ENCODE peak calls at places on chromosomes 3 and 15, in five cellular contexts. One of them, this sample, is unnamed.

GRCh38 chr3:98906230-98906629 is 4.7 kb upstream of the DCBLD2 start:
- DNase-seq in neuronal stem cell: no peak
- DNase-seq in GM20000: no peak
- DNase-seq in NT2/D1: no peak
- DNase-seq in left ventricle myocardium superior: no peak
- DNase-seq in this sample: no peak

GRCh38 chr3:34200576-34200975 is 402.1 kb downstream of the PDCD6IP start:
- DNase-seq in neuronal stem cell: no peak
- DNase-seq in NT2/D1: no peak
- DNase-seq in left ventricle myocardium superior: no peak
- DNase-seq in GM20000: no peak
- DNase-seq in this sample: no peak

GRCh38 chr15:33913459-33913858 is 54.8 kb upstream of the CHRM5 start:
- DNase-seq in NT2/D1: no peak
- DNase-seq in left ventricle myocardium superior: no peak
- DNase-seq in GM20000: no peak
- DNase-seq in neuronal stem cell: no peak
- DNase-seq in this sample: no peak

GRCh38 chr3:74613060-74613459 is 1.4 kb downstream of the CNTN3 start:
- DNase-seq in neuronal stem cell: no peak
- DNase-seq in left ventricle myocardium superior: no peak
- DNase-seq in NT2/D1: no peak
- DNase-seq in GM20000: no peak
- DNase-seq in this sample: no peak

GRCh38 chr15:63663906-63664305 is 66.7 kb downstream of the FBXL22 start:
- DNase-seq in GM20000: no peak
- DNase-seq in NT2/D1: no peak
- DNase-seq in neuronal stem cell: no peak
- DNase-seq in left ventricle myocardium superior: no peak
- DNase-seq in this sample: no peak

GRCh38 chr3:78994174-78995027 is 773.4 kb downstream of the ROBO1 start:
- DNase-seq in GM20000: no peak
- DNase-seq in left ventricle myocardium superior: no peak
- DNase-seq in NT2/D1: no peak
- DNase-seq in neuronal stem cell: no peak
- DNase-seq in this sample: no peak

GRCh38 chr3:129740120-129740519 is 133.6 kb upstream of the PLXND1 start:
- DNase-seq in NT2/D1: no peak
- DNase-seq in left ventricle myocardium superior: no peak
- DNase-seq in neuronal stem cell: no peak
- DNase-seq in GM20000: no peak
- DNase-seq in this sample: no peak

GRCh38 chr3:124582621-124583437 is 147.4 kb upstream of the UMPS start:
- DNase-seq in NT2/D1: no peak
- DNase-seq in neuronal stem cell: no peak
- DNase-seq in left ventricle myocardium superior: no peak
- DNase-seq in GM20000: no peak
- DNase-seq in this sample: peak; percentile 63

GRCh38 chr15:63107895-63108546 is 13.6 kb upstream of the LACTB start:
- DNase-seq in NT2/D1: no peak
- DNase-seq in GM20000: no peak
- DNase-seq in neuronal stem cell: no peak
- DNase-seq in left ventricle myocardium superior: no peak
- DNase-seq in this sample: no peak

GRCh38 chr15:63238796-63239195 is 38.6 kb upstream of the APH1B start:
- DNase-seq in neuronal stem cell: no peak
- DNase-seq in NT2/D1: no peak
- DNase-seq in left ventricle myocardium superior: no peak
- DNase-seq in GM20000: peak; percentile 29
- DNase-seq in this sample: no peak

GRCh38 chr3:13051066-13051465 is 22.2 kb downstream of the IQSEC1 start:
- DNase-seq in neuronal stem cell: no peak
- DNase-seq in NT2/D1: peak; percentile 52
- DNase-seq in left ventricle myocardium superior: no peak
- DNase-seq in GM20000: no peak
- DNase-seq in this sample: peak; percentile 68

GRCh38 chr15:43872416-43873020 is 45.7 kb downstream of the WDR76 start:
- DNase-seq in GM20000: no peak
- DNase-seq in left ventricle myocardium superior: no peak
- DNase-seq in neuronal stem cell: peak; percentile 40
- DNase-seq in NT2/D1: peak; percentile 55
- DNase-seq in this sample: peak; percentile 51

GRCh38 chr3:117398166-117398954 is 688.8 kb downstream of the TUSC7 start:
- DNase-seq in left ventricle myocardium superior: no peak
- DNase-seq in NT2/D1: no peak
- DNase-seq in GM20000: no peak
- DNase-seq in neuronal stem cell: peak; percentile 23
- DNase-seq in this sample: no peak

GRCh38 chr15:35626531-35626930 is 80.6 kb upstream of the DPH6 start:
- DNase-seq in neuronal stem cell: no peak
- DNase-seq in NT2/D1: no peak
- DNase-seq in left ventricle myocardium superior: no peak
- DNase-seq in GM20000: no peak
- DNase-seq in this sample: no peak

GRCh38 chr3:127717357-127718243 is 44.8 kb downstream of the ABTB1 start:
- DNase-seq in NT2/D1: no peak
- DNase-seq in left ventricle myocardium superior: no peak
- DNase-seq in GM20000: no peak
- DNase-seq in neuronal stem cell: no peak
- DNase-seq in this sample: no peak

GRCh38 chr3:134928392-134928791 is 133.3 kb downstream of the EPHB1 start:
- DNase-seq in neuronal stem cell: no peak
- DNase-seq in NT2/D1: no peak
- DNase-seq in left ventricle myocardium superior: no peak
- DNase-seq in GM20000: no peak
- DNase-seq in this sample: no peak

GRCh38 chr15:92807971-92808571 is 92.1 kb upstream of the CHD2 start:
- DNase-seq in neuronal stem cell: no peak
- DNase-seq in GM20000: no peak
- DNase-seq in NT2/D1: no peak
- DNase-seq in left ventricle myocardium superior: no peak
- DNase-seq in this sample: no peak

GRCh38 chr15:39149636-39150035 is 431.2 kb upstream of the THBS1 start:
- DNase-seq in GM20000: no peak
- DNase-seq in left ventricle myocardium superior: no peak
- DNase-seq in NT2/D1: no peak
- DNase-seq in neuronal stem cell: no peak
- DNase-seq in this sample: no peak

GRCh38 chr3:119395923-119396358 is 67.5 kb downstream of the TMEM39A start:
- DNase-seq in NT2/D1: no peak
- DNase-seq in GM20000: peak; percentile 24
- DNase-seq in left ventricle myocardium superior: no peak
- DNase-seq in neuronal stem cell: no peak
- DNase-seq in this sample: no peak

GRCh38 chr3:79491029-79491634 is 276.7 kb downstream of the ROBO1 start:
- DNase-seq in neuronal stem cell: no peak
- DNase-seq in GM20000: no peak
- DNase-seq in NT2/D1: no peak
- DNase-seq in left ventricle myocardium superior: no peak
- DNase-seq in this sample: no peak

GRCh38 chr15:64697911-64698369 is 77.4 kb downstream of the RBPMS2 start:
- DNase-seq in GM20000: no peak
- DNase-seq in left ventricle myocardium superior: no peak
- DNase-seq in NT2/D1: no peak
- DNase-seq in neuronal stem cell: no peak
- DNase-seq in this sample: peak; percentile 22

GRCh38 chr3:47715928-47716327 is 65.8 kb downstream of the SMARCC1 start:
- DNase-seq in neuronal stem cell: no peak
- DNase-seq in NT2/D1: no peak
- DNase-seq in GM20000: no peak
- DNase-seq in left ventricle myocardium superior: no peak
- DNase-seq in this sample: no peak

GRCh38 chr3:56197259-56197965 is 270.9 kb downstream of the ERC2 start:
- DNase-seq in GM20000: no peak
- DNase-seq in NT2/D1: no peak
- DNase-seq in left ventricle myocardium superior: no peak
- DNase-seq in neuronal stem cell: no peak
- DNase-seq in this sample: no peak

This sample was measured in thyroid gland.